ENCODE peak calls at places on chromosomes 2 and 18, in seven cellular contexts. M is adrenal gland, E is NB4, J is IMR-90, X is tibial nerve, A is right lobe of liver, Q is A549. L is an unnamed sample.

GRCh38 chr18:3103576-3103975 is 90.6 kb upstream of the LPIN2 start:
- DNase-seq in E (no peak), A (no peak), Q (no peak), J (no peak), M (no peak), X (no peak), L (no peak)

GRCh38 chr18:55672574-55673361 is 84.8 kb upstream of the TCF4 start:
- DNase-seq in A (no peak), X (no peak), J (no peak), Q (no peak), M (no peak), E (no peak), L (no peak)

GRCh38 chr2:26678026-26678425 is 14.5 kb upstream of the KCNK3 start:
- DNase-seq in X (no peak), J (no peak), E (no peak), A (no peak), Q (no peak), M (no peak), L (no peak)

GRCh38 chr2:128258218-128258617 is 60.5 kb downstream of the HS6ST1 start:
- DNase-seq in E (no peak), M (no peak), Q (no peak), A (no peak), J (no peak), X (no peak), L (no peak)

GRCh38 chr2:108621087-108621559 is 86.9 kb downstream of the LIMS1 start:
- DNase-seq in M (no peak), A (no peak), X (no peak), J (peak), Q (peak), E (peak), L (peak)

GRCh38 chr2:228409493-228409892 is 228.0 kb upstream of the SPHKAP start:
- DNase-seq in X (no peak), J (no peak), Q (no peak), E (no peak), M (no peak), A (no peak), L (no peak)

GRCh38 chr2:189260361-189260761 is 80.8 kb upstream of the COL5A2 start:
- DNase-seq in A (no peak), M (no peak), J (peak), Q (no peak), X (no peak), E (no peak), L (no peak)

GRCh38 chr18:10739152-10739551 is 213.3 kb downstream of the NAPG start:
- DNase-seq in M (no peak), J (peak), E (no peak), A (no peak), X (no peak), Q (no peak), L (no peak)

GRCh38 chr2:94982661-94983060 is 42.8 kb upstream of the MAL start:
- DNase-seq in J (peak), X (no peak), M (no peak), A (no peak), Q (no peak), E (peak), L (no peak)

GRCh38 chr2:207876834-207877535 is 107.3 kb upstream of the FZD5 start:
- DNase-seq in A (no peak), X (no peak), M (peak), J (no peak), Q (no peak), E (no peak), L (no peak)

GRCh38 chr2:207875473-207876212 is 105.9 kb upstream of the FZD5 start:
- DNase-seq in Q (no peak), J (no peak), E (no peak), X (no peak), A (no peak), M (no peak), L (no peak)

GRCh38 chr2:207881902-207882301 is 112.2 kb upstream of the FZD5 start:
- DNase-seq in A (no peak), Q (no peak), X (no peak), M (no peak), E (no peak), J (no peak), L (no peak)

GRCh38 chr2:207883002-207883780 is 113.5 kb upstream of the FZD5 start:
- DNase-seq in X (no peak), Q (no peak), A (no peak), J (no peak), E (no peak), M (no peak), L (no peak)

DNA sequence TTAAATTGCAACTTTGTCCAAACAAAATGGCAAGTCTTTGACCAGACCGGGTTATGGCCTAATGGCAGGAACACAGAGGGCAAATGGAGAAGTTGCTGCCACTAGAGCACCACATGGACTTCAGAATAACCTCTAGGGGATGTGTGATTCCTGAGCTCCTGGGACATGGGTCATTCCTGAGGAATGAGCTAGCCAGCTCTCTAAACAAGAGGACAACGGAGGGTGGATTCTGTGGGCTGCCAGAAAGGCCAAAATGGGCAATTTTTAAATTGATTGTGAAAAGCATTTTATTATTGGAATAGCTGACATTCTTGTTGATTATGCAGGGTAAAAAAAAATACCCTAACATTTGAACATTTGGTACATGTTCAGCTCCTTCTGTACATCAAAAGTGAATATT is 109.8 kb upstream of the FZD5 start:
- DNase-seq in A (no peak), X (no peak), Q (peak), E (no peak), M (no peak), J (peak), L (no peak)
- TF ChIP-seq CTCF in A (no peak), X (no peak), Q (no peak), E (no peak), M (no peak), J (no peak), L (no peak)

DNA sequence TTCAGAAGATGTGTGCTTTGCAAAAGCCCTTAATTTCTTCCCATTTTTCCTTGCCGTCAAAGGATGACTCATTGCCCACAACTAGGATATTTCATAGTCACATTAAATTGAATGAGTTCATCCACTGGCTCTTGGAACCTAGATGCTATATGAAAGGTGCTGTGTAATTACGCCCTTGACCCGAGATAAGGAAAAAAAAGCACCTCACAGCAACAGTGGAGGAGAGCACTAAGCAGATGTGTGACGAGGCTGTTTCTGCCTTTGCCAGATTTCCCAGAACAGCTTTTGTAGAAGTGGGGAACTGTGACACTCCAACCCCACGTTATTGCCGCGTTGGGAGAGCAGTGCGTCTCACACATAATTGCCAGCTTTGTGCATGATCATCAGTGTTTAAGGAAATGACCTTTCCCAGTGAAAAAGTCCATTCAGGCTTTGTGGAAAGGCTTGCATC is 33.3 kb upstream of the TMEM87B start:
- DNase-seq in A (no peak), M (no peak), E (no peak), J (peak), X (no peak), Q (no peak), L (no peak)
- H3K4me3 ChIP-seq in A (no peak), M (no peak), E (no peak), J (no peak), X (no peak), Q (no peak), L (no peak)

GRCh38 chr18:11989966-11990380 is 8.7 kb downstream of the IMPA2 start:
- DNase-seq in M (peak), Q (no peak), E (no peak), X (no peak), A (peak), J (no peak), L (no peak)
- TF ChIP-seq POLR2A in M (no peak), Q (no peak), E (no peak), X (no peak), A (no peak), J (no peak), L (no peak)

DNA sequence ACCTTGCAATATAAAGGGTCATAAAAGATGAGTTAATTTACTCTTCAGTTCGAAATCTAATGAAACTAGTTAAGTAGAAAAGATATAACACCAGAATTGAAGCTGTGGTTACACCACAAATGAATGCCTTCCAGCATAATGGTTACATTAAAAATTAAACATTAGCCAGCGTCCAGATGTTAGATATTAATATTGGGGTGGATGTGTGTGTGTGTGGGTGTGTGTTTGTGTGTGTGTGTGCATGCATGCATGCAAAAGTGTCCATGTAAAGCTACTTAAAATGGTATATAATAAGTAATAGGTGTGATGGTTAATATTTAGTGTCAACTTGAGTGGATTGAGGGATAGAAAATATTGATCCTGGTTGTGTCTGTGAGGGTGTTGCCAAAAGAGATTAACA is 170.4 kb upstream of the FN1 start:
- DNase-seq in A (no peak), E (no peak), M (no peak), J (no peak), Q (no peak), X (no peak), L (no peak)
- TF ChIP-seq CTCF in A (no peak), E (no peak), M (no peak), J (no peak), Q (no peak), X (no peak), L (no peak)

DNA sequence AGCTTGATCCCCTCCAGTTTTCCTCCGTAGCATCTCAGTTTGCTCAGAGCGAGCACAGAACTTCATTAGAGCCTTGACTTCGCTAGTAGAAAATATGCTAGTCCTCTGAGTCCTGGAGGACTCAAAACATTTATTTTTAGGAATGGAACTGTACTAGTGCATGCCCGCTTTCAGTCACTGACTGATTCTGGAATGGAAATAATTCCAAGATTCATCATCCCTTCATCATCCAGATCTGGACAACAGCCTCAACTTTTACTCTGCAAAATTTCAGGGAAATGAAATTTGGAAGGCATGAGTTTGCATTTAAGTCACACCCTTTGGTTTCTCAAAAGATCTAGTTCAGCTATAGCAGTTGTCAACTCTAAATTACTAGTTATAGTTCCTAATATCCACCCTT is 304.6 kb downstream of the XIRP2 start:
- DNase-seq in X (no peak), Q (no peak), A (no peak), J (peak), M (no peak), E (no peak), L (no peak)
- H3K4me3 ChIP-seq in X (no peak), Q (no peak), A (no peak), J (no peak), M (no peak), E (no peak), L (no peak)

GRCh38 chr2:36523153-36523552 is 74.8 kb downstream of the FEZ2 start:
- DNase-seq in E (no peak), M (no peak), J (no peak), Q (no peak), X (no peak), A (no peak), L (no peak)
- TF ChIP-seq POLR2A in E (no peak), M (no peak), J (no peak), Q (no peak), X (no peak), A (no peak), L (no peak)